ENCODE peak calls at places on chromosomes 12 and 14, in ten cellular contexts. F, O, R, P, D, Q, T, V, J and X are unnamed samples. For H3K36me3, the result is how much of the 10 kb centered on the place peaks cover.

GRCh38 chr12:113720629-113721028 is 245.5 kb downstream of the RBM19 start:
- DNase-seq in F (no peak), O (no peak), R (no peak), P (no peak), D (no peak), Q (no peak), T (no peak), V (no peak), J (no peak), X (no peak)

GRCh38 chr12:121673013-121673441 is 3.6 kb upstream of the MORN3 start:
- DNase-seq in F (peak), O (no peak), R (no peak), P (no peak), D (peak), Q (no peak), T (peak), V (no peak), J (no peak), X (no peak)

GRCh38 chr14:90687680-90688079 is 128.6 kb downstream of the TTC7B start:
- DNase-seq in F (no peak), O (no peak), R (no peak), P (no peak), D (no peak), Q (no peak), T (no peak), V (no peak), J (no peak), X (no peak)

GRCh38 chr14:99481745-99482099 is 513 bp downstream of the CCNK start:
- DNase-seq in F (no peak), O (no peak), R (peak), P (peak), D (no peak), Q (peak), T (no peak), V (no peak), J (peak), X (no peak)

GRCh38 chr12:105024926-105025325 is 38.8 kb downstream of the NOPCHAP1 start:
- DNase-seq in F (no peak), O (no peak), R (no peak), P (no peak), D (no peak), Q (no peak), T (no peak), V (no peak), J (no peak), X (no peak)

GRCh38 chr14:56953884-56954283 is 143.6 kb upstream of the OTX2 start:
- DNase-seq in F (no peak), O (peak), R (peak), P (no peak), D (no peak), Q (no peak), T (no peak), V (no peak), J (no peak), X (no peak)

GRCh38 chr12:95836630-95837239 is 22.0 kb upstream of the SNRPF start:
- DNase-seq in F (no peak), O (no peak), R (peak), P (peak), D (no peak), Q (no peak), T (no peak), V (no peak), J (no peak), X (no peak)

GRCh38 chr14:93003945-93004698 is 81.2 kb downstream of the CHGA start:
- DNase-seq in F (no peak), O (no peak), R (no peak), P (peak), D (no peak), Q (no peak), T (no peak), V (no peak), J (no peak), X (no peak)

GRCh38 chr12:39723831-39724230 is 104.2 kb upstream of the ABCD2 start:
- DNase-seq in F (no peak), O (no peak), R (peak), P (peak), D (no peak), Q (peak), T (no peak), V (no peak), J (peak), X (no peak)

GRCh38 chr12:102408487-102409297 is 71.7 kb downstream of the IGF1 start:
- DNase-seq in F (no peak), O (no peak), R (no peak), P (no peak), D (no peak), Q (no peak), T (no peak), V (no peak), J (no peak), X (no peak)

GRCh38 chr14:99146991-99147740 is 124.8 kb downstream of the BCL11B start:
- DNase-seq in F (peak), O (no peak), R (no peak), P (no peak), D (no peak), Q (peak), T (no peak), V (no peak), J (no peak), X (no peak)

GRCh38 chr12:57698414-57698813 is 4.5 kb downstream of the OS9 start:
- DNase-seq in F (no peak), O (no peak), R (no peak), P (no peak), D (no peak), Q (no peak), T (no peak), V (no peak), J (no peak), X (no peak)
- H3K36me3 ChIP-seq in F (half or more), O (under half), R (under half), P (under half), D (under half), Q (under half), T (under half), V (under half), J (under half), X (under half)

DNA sequence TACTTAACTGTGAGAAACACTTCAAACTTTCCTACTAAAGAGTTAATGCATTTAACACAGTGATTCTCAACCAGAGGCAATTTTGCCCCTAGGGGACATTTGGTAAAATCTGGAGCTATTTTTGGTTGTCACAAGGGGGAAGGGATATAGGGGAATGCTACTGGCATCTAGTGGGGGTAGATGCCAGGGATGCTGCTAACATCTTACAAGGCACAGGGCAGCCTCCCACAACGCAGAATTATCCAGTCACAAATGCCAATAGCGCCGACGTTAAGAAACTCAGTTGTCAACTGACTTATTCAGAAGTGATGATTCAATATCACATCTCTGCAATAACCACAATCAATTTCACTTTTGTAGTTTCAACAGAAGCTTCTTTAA is 2.0 kb downstream of the EEA1 start:
- DNase-seq in F (no peak), O (peak), R (peak), P (peak), D (peak), Q (peak), T (no peak), V (no peak), J (peak), X (no peak)
- TF ChIP-seq CTCF in F (no peak), O (peak), R (peak), P (peak), D (peak), Q (no peak), T (no peak), V (peak), J (peak), X (peak)

GRCh38 chr14:85911044-85911443 is 381.1 kb downstream of the FLRT2 start:
- DNase-seq in F (no peak), O (no peak), R (no peak), P (no peak), D (no peak), Q (no peak), T (no peak), V (no peak), J (no peak), X (no peak)
- H3K36me3 ChIP-seq in F (under half), O (under half), R (under half), P (under half), D (under half), Q (under half), T (under half), V (under half), J (under half), X (under half)

GRCh38 chr12:55822228-55822627 is 4.4 kb downstream of the ORMDL2 start:
- DNase-seq in F (no peak), O (peak), R (no peak), P (no peak), D (no peak), Q (no peak), T (peak), V (no peak), J (peak), X (no peak)
- TF ChIP-seq CTCF in F (no peak), O (peak), R (peak), P (peak), D (no peak), Q (no peak), T (peak), V (peak), J (peak), X (peak)

DNA sequence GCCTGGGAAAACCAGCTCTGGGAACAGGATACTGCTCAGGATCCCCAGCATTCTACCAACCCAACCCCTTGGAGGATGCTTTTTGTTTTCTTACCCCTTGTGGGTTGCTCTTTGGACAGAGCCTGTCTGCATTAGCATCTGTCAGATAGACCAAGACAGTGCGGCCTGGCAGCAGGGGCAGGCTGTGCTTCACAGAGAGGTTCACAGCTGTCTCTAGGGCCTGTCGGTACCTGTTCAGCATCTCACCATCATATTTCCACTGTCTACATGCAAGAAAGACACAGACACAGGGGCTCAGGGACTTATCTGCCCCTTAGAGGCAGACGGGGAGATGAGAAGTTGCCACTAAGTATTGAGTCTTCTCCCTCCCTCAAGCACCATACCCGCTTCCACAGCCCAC is 21.8 kb downstream of the TEP1 start:
- DNase-seq in F (no peak), O (no peak), R (no peak), P (no peak), D (no peak), Q (no peak), T (no peak), V (no peak), J (no peak), X (no peak)
- H3K36me3 ChIP-seq in F (half or more), O (under half), R (under half), P (under half), D (under half), Q (half or more), T (half or more), V (under half), J (under half), X (under half)

GRCh38 chr12:76878045-76878898 is 547 bp downstream of the CSRP2 start:
- DNase-seq in F (no peak), O (peak), R (peak), P (peak), D (peak), Q (no peak), T (peak), V (peak), J (peak), X (no peak)
- TF ChIP-seq CTCF in F (no peak), O (peak), R (no peak), P (peak), D (no peak), Q (peak), T (peak), V (peak), J (peak), X (peak)